ENCODE peak calls at places on chromosomes 2 and 18, in four cellular contexts. One of them, this sample, is unnamed.

GRCh38 chr2:66255871-66256270 is 179.1 kb upstream of the MEIS1 start:
- DNase-seq in NCI-H446 treated with DMSO at 0.1 percent for 48 hours: no peak
- DNase-seq in nephron progenitor cell: no peak
- DNase-seq in AG08395: no peak
- DNase-seq in this sample: no peak

GRCh38 chr2:202817771-202818170 is 53.8 kb downstream of the ICA1L start:
- DNase-seq in nephron progenitor cell: no peak
- DNase-seq in AG08395: no peak
- DNase-seq in NCI-H446 treated with DMSO at 0.1 percent for 48 hours: no peak
- DNase-seq in this sample: no peak

GRCh38 chr2:13413989-13414388 is 697.3 kb downstream of the TRIB2 start:
- DNase-seq in AG08395: no peak
- DNase-seq in NCI-H446 treated with DMSO at 0.1 percent for 48 hours: no peak
- DNase-seq in nephron progenitor cell: no peak
- DNase-seq in this sample: no peak

GRCh38 chr2:237456200-237456731 is 30.8 kb upstream of the MLPH start:
- DNase-seq in nephron progenitor cell: no peak
- DNase-seq in AG08395: peak
- DNase-seq in NCI-H446 treated with DMSO at 0.1 percent for 48 hours: no peak
- DNase-seq in this sample: no peak

GRCh38 chr2:42110287-42110973 is 58.7 kb upstream of the EML4 start:
- DNase-seq in nephron progenitor cell: no peak
- DNase-seq in NCI-H446 treated with DMSO at 0.1 percent for 48 hours: no peak
- DNase-seq in AG08395: peak
- DNase-seq in this sample: no peak

GRCh38 chr18:160831-161570 is 2.6 kb downstream of the USP14 start:
- DNase-seq in nephron progenitor cell: no peak
- DNase-seq in NCI-H446 treated with DMSO at 0.1 percent for 48 hours: no peak
- DNase-seq in AG08395: no peak
- DNase-seq in this sample: no peak

GRCh38 chr2:126902859-126903258 is 4.2 kb downstream of the TEX51 start:
- DNase-seq in NCI-H446 treated with DMSO at 0.1 percent for 48 hours: no peak
- DNase-seq in nephron progenitor cell: no peak
- DNase-seq in AG08395: no peak
- DNase-seq in this sample: no peak

GRCh38 chr2:34408100-34408499 is 809.0 kb upstream of the FAM98A start:
- DNase-seq in AG08395: no peak
- DNase-seq in NCI-H446 treated with DMSO at 0.1 percent for 48 hours: no peak
- DNase-seq in nephron progenitor cell: no peak
- DNase-seq in this sample: no peak

GRCh38 chr2:54396107-54396506 is 60.0 kb upstream of the SPTBN1 start:
- DNase-seq in NCI-H446 treated with DMSO at 0.1 percent for 48 hours: no peak
- DNase-seq in nephron progenitor cell: no peak
- DNase-seq in AG08395: peak
- DNase-seq in this sample: no peak

GRCh38 chr18:74459877-74460276 is 2.8 kb upstream of the DIPK1C start:
- DNase-seq in NCI-H446 treated with DMSO at 0.1 percent for 48 hours: no peak
- DNase-seq in nephron progenitor cell: no peak
- DNase-seq in AG08395: peak
- DNase-seq in this sample: peak

GRCh38 chr2:21396252-21396651 is 272.5 kb downstream of the TDRD15 start:
- DNase-seq in nephron progenitor cell: no peak
- DNase-seq in NCI-H446 treated with DMSO at 0.1 percent for 48 hours: no peak
- DNase-seq in AG08395: no peak
- DNase-seq in this sample: no peak

GRCh38 chr2:98099939-98100743 is 13.2 kb downstream of the VWA3B start:
- DNase-seq in AG08395: no peak
- DNase-seq in nephron progenitor cell: no peak
- DNase-seq in NCI-H446 treated with DMSO at 0.1 percent for 48 hours: no peak
- DNase-seq in this sample: no peak

This sample was measured in H9.